ENCODE peak calls at places on chromosomes 1 and 21, in six cellular contexts. S is ACHN, P is foreskin keratinocyte, B is AG10803, Q is substantia nigra, H is astrocyte of the spinal cord. M is an unnamed sample.

GRCh38 chr1:116278541-116278866 is 94.5 kb upstream of the ATP1A1 start:
- DNase-seq in S (no peak), P (no peak), B (no peak), Q (no peak), H (no peak), M (no peak)

GRCh38 chr1:205346956-205347574 is 9.7 kb downstream of the KLHDC8A start:
- DNase-seq in S (peak), P (peak), B (no peak), Q (no peak), H (no peak), M (no peak)

GRCh38 chr1:39688706-39689105 is 2.5 kb downstream of the HPCAL4 start:
- DNase-seq in S (no peak), P (peak), B (no peak), Q (no peak), H (no peak), M (no peak)

GRCh38 chr1:10734900-10735602 is 61.4 kb downstream of the CASZ1 start:
- DNase-seq in S (no peak), P (no peak), B (no peak), Q (no peak), H (no peak), M (no peak)

GRCh38 chr1:99173900-99174299 is 90.4 kb upstream of the PLPPR4 start:
- DNase-seq in S (no peak), P (no peak), B (no peak), Q (no peak), H (no peak), M (no peak)

GRCh38 chr1:25590096-25590824 is 26.3 kb upstream of the MAN1C1 start:
- DNase-seq in S (no peak), P (no peak), B (no peak), Q (no peak), H (no peak), M (no peak)

GRCh38 chr21:41142051-41142795 is 25.7 kb upstream of the BACE2 start:
- DNase-seq in S (peak), P (peak), B (peak), Q (no peak), H (peak), M (no peak)

GRCh38 chr1:167555971-167556714 is 2.6 kb upstream of the CREG1 start:
- DNase-seq in S (peak), P (peak), B (peak), Q (no peak), H (peak), M (peak)

GRCh38 chr1:228364068-228364705 is 42.4 kb downstream of the TRIM11 start:
- DNase-seq in S (no peak), P (no peak), B (no peak), Q (no peak), H (no peak), M (no peak)

GRCh38 chr1:198902616-198903140 is 263.8 kb downstream of the PTPRC start:
- DNase-seq in S (no peak), P (peak), B (no peak), Q (no peak), H (no peak), M (no peak)

GRCh38 chr1:8371372-8371991 is 53.6 kb downstream of the SLC45A1 start:
- DNase-seq in S (no peak), P (no peak), B (no peak), Q (no peak), H (no peak), M (no peak)

GRCh38 chr1:16249838-16250241 is 12.9 kb upstream of the CPLANE2 start:
- DNase-seq in S (no peak), P (no peak), B (peak), Q (no peak), H (peak), M (peak)

M was measured in transverse colon.